ENCODE peak calls at places on chromosome 5, in nine cellular contexts. L is HepG2, C is HCT116, H is endothelial cell of umbilical vein, P is GM23338, A is prostate gland, V is SK-N-MC, K is sigmoid colon, U is GM12891. X is an unnamed sample.

GRCh38 chr5:133487093-133487492 is 125.2 kb downstream of the FSTL4 start:
- DNase-seq in L (no peak), C (no peak), H (no peak), P (no peak), A (no peak), V (no peak), K (no peak), U (no peak), X (no peak)

GRCh38 chr5:171893290-171893890 is 107.8 kb downstream of the SMIM23 start:
- DNase-seq in L (no peak), C (no peak), H (no peak), P (no peak), A (no peak), V (peak; percentile 47), K (no peak), U (no peak), X (no peak)

GRCh38 chr5:34499001-34499734 is 157.0 kb upstream of the RAI14 start:
- DNase-seq in L (no peak), C (no peak), H (peak; percentile 89), P (no peak), A (no peak), V (no peak), K (no peak), U (no peak), X (peak; percentile 66)

GRCh38 chr5:160547061-160547460 is 125.4 kb downstream of the PTTG1 start:
- DNase-seq in L (no peak), C (no peak), H (no peak), P (no peak), A (no peak), V (no peak), K (no peak), U (no peak), X (no peak)

GRCh38 chr5:117376748-117377147 is 802.1 kb upstream of the SEMA6A start:
- DNase-seq in L (no peak), C (no peak), H (no peak), P (no peak), A (no peak), V (no peak), K (no peak), U (no peak), X (no peak)

GRCh38 chr5:94082405-94082804 is 341.0 kb upstream of the POU5F2 start:
- DNase-seq in L (no peak), C (no peak), H (no peak), P (no peak), A (no peak), V (no peak), K (no peak), U (no peak), X (no peak)

GRCh38 chr5:120624021-120624563 is 160.0 kb downstream of the PRR16 start:
- DNase-seq in L (no peak), C (no peak), H (no peak), P (no peak), A (no peak), V (no peak), K (no peak), U (no peak), X (no peak)

GRCh38 chr5:111563041-111563822 is 50.9 kb upstream of the STARD4 start:
- DNase-seq in L (no peak), C (no peak), H (peak; percentile 100), P (no peak), A (no peak), V (no peak), K (peak; percentile 61), U (no peak), X (no peak)

GRCh38 chr5:11719888-11720481 is 184.3 kb downstream of the CTNND2 start:
- DNase-seq in L (peak; percentile 48), C (no peak), H (no peak), P (peak; percentile 89), A (peak; percentile 64), V (peak; percentile 47), K (no peak), U (no peak), X (peak; percentile 8)

GRCh38 chr5:180718810-180719453 is 20.9 kb downstream of the OR2Y1 start:
- DNase-seq in L (peak; percentile 25), C (peak; percentile 46), H (peak; percentile 46), P (peak; percentile 69), A (peak; percentile 6), V (peak; percentile 5), K (no peak), U (no peak), X (peak; percentile 36)

GRCh38 chr5:27458318-27458717 is 419.9 kb upstream of the CDH9 start:
- DNase-seq in L (no peak), C (no peak), H (no peak), P (no peak), A (no peak), V (no peak), K (no peak), U (no peak), X (no peak)

GRCh38 chr5:157778121-157778805 is 34.8 kb downstream of the LSM11 start:
- DNase-seq in L (peak; percentile 56), C (peak; percentile 87), H (peak; percentile 21), P (no peak), A (peak; percentile 23), V (no peak), K (no peak), U (no peak), X (no peak)

GRCh38 chr5:61120534-61120933 is 41.7 kb downstream of the SMIM15 start:
- DNase-seq in L (no peak), C (no peak), H (no peak), P (no peak), A (no peak), V (no peak), K (no peak), U (no peak), X (no peak)

GRCh38 chr5:136251502-136251901 is 58.5 kb upstream of the SMIM32 start:
- DNase-seq in L (no peak), C (no peak), H (no peak), P (no peak), A (no peak), V (no peak), K (no peak), U (no peak), X (no peak)

GRCh38 chr5:168991311-168991710 is 309.6 kb downstream of the SLIT3 start:
- DNase-seq in L (no peak), C (no peak), H (no peak), P (no peak), A (no peak), V (no peak), K (no peak), U (no peak), X (no peak)

GRCh38 chr5:133870661-133871060 is 97.8 kb downstream of the C5orf15 start:
- DNase-seq in L (no peak), C (no peak), H (no peak), P (no peak), A (no peak), V (no peak), K (peak; percentile 56), U (no peak), X (no peak)

GRCh38 chr5:115296130-115296997 is at the start of gene CCDC112:
- DNase-seq in L (peak; percentile 36), C (peak; percentile 69), H (peak; percentile 75), P (peak; percentile 86), A (peak; percentile 77), V (no peak), K (peak; percentile 89), U (peak; percentile 75), X (no peak)

GRCh38 chr5:1524799-1525623 is 1.3 kb upstream of the LPCAT1 start:
- DNase-seq in L (no peak), C (no peak), H (no peak), P (no peak), A (no peak), V (no peak), K (peak; percentile 64), U (no peak), X (no peak)

GRCh38 chr5:1524481-1524798 is 680 bp upstream of the LPCAT1 start:
- DNase-seq in L (no peak), C (no peak), H (no peak), P (peak; percentile 39), A (no peak), V (no peak), K (peak; percentile 64), U (no peak), X (no peak)

GRCh38 chr5:1522601-1523479 is 920 bp downstream of the LPCAT1 start:
- DNase-seq in L (no peak), C (no peak), H (no peak), P (no peak), A (no peak), V (no peak), K (peak; percentile 63), U (no peak), X (no peak)

GRCh38 chr5:1523480-1523792 is 324 bp downstream of the LPCAT1 start:
- DNase-seq in L (no peak), C (no peak), H (no peak), P (no peak), A (no peak), V (no peak), K (no peak), U (no peak), X (no peak)

DNA sequence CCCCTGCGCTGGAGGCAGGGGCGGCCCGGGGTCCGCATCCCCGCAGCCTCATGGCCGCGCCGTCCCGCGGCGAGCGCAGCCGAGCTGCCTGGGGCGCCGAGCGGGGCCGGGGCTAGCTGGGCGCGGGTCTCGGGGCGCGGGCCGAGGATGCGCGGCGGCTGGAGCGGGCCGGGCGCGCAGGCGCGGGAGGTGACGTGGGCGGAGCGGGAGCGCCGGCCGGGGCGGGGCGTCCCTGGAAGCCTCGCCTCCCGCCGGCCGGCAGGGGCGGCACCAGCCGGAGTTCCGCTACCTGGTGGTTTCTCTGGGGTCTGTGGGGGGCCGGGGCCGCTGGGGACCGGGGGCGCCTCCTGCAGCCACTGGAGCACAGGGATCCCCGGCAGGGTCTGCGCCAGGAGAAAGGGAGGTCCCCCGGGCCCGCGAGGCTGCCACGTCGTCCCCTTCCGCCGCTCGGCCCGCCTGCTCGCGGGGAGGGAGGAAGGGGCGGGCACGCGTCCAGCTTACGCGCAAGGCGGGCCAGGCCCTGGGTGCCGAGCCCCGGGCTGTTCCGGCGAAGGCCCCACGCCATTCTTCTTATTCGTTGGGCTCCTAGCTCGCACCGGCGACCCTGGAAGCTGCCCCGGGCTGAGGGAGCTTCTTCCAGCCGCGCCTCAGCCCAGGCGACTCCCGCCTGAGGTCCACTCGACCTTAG is at the start of gene LPCAT1:
- DNase-seq in L (peak; percentile 30), C (no peak), H (peak; percentile 70), P (peak; percentile 86), A (peak; percentile 50), V (no peak), K (peak; percentile 89), U (peak; percentile 89), X (no peak)
- TF ChIP-seq POLR2AphosphoS5 in L (no peak), C (peak; percentile 69), H (no peak), P (peak; percentile 51), A (peak; percentile 10), V (no peak), K (no peak), U (peak; percentile 55), X (peak; percentile 53)

GRCh38 chr5:10607666-10608442 is 44.0 kb downstream of the ANKRD33B start:
- DNase-seq in L (no peak), C (no peak), H (peak; percentile 33), P (peak; percentile 50), A (no peak), V (no peak), K (peak; percentile 80), U (no peak), X (no peak)
- TF ChIP-seq POLR2AphosphoS5 in L (no peak), C (no peak), H (no peak), P (no peak), A (peak; percentile 55), V (no peak), K (peak; percentile 53), U (no peak), X (no peak)

GRCh38 chr5:124061663-124062062 is 549.7 kb downstream of the CSNK1G3 start:
- DNase-seq in L (no peak), C (no peak), H (no peak), P (no peak), A (peak; percentile 63), V (no peak), K (peak; percentile 67), U (no peak), X (no peak)
- TF ChIP-seq POLR2AphosphoS5 in L (no peak), C (no peak), H (no peak), P (no peak), A (peak; percentile 43), V (no peak), K (no peak), U (no peak), X (no peak)

GRCh38 chr5:107516452-107517184 is 154.1 kb downstream of the EFNA5 start:
- DNase-seq in L (no peak), C (no peak), H (no peak), P (no peak), A (no peak), V (peak; percentile 55), K (no peak), U (no peak), X (no peak)
- TF ChIP-seq POLR2AphosphoS5 in L (no peak), C (no peak), H (no peak), P (no peak), A (no peak), V (peak; percentile 58), K (no peak), U (no peak), X (no peak)

X was measured in Panc1.